ENCODE peak calls at places on chromosome 19, in four cellular contexts. B is pancreas, A is fibroblast of lung, E is PC-3. F is an unnamed sample.

GRCh38 chr19:43997631-43998290 is 5.0 kb upstream of the ZNF230 start:
- DNase-seq in E (no peak), B (no peak), A (no peak), F (peak; percentile 18)

GRCh38 chr19:3185482-3186376 is at the start of gene NCLN:
- DNase-seq in A (peak; percentile 95), B (peak; percentile 95), E (peak; percentile 89), F (peak; percentile 95)

GRCh38 chr19:19531951-19532805 is 3.5 kb downstream of the YJEFN3 start:
- DNase-seq in B (peak; percentile 84), A (peak; percentile 51), E (peak; percentile 81), F (peak; percentile 67)

GRCh38 chr19:8571006-8571411 is 6.2 kb downstream of the MYO1F start:
- DNase-seq in B (no peak), A (peak; percentile 20), E (peak; percentile 87), F (peak; percentile 59)

GRCh38 chr19:7191946-7192691 is 102.1 kb downstream of the INSR start:
- DNase-seq in E (no peak), B (no peak), A (no peak), F (no peak)

GRCh38 chr19:45820413-45821102 is 5.5 kb upstream of the RSPH6A start:
- DNase-seq in E (no peak), A (no peak), B (no peak), F (no peak)

GRCh38 chr19:49860716-49861100 is 6.7 kb downstream of the PNKP start:
- DNase-seq in B (no peak), A (no peak), E (no peak), F (no peak)

GRCh38 chr19:4197625-4198466 is 15.4 kb downstream of the ANKRD24 start:
- DNase-seq in A (no peak), E (no peak), B (no peak), F (peak; percentile 10)

GRCh38 chr19:20038358-20039202 is 725 bp downstream of the ZNF682 start:
- DNase-seq in E (no peak), B (no peak), A (no peak), F (no peak)

GRCh38 chr19:29404951-29405727 is 120.7 kb upstream of the VSTM2B start:
- DNase-seq in E (peak; percentile 1), B (no peak), A (no peak), F (no peak)

GRCh38 chr19:29976151-29976943 is 34.3 kb downstream of the URI1 start:
- DNase-seq in E (no peak), A (no peak), B (no peak), F (no peak)

GRCh38 chr19:9673912-9674668 is 810 bp downstream of the ZNF562 start:
- DNase-seq in E (peak; percentile 41), A (no peak), B (no peak), F (peak; percentile 4)

GRCh38 chr19:5144545-5145179 is 175.7 kb downstream of the KDM4B start:
- DNase-seq in B (no peak), E (no peak), A (no peak), F (no peak)

GRCh38 chr19:15265849-15266248 is 33.6 kb upstream of the EPHX3 start:
- DNase-seq in E (peak; percentile 76), A (peak; percentile 99), B (peak; percentile 99), F (peak; percentile 98)

GRCh38 chr19:8036438-8037099 is 16.0 kb upstream of the CCL25 start:
- DNase-seq in B (no peak), A (no peak), E (no peak), F (no peak)

GRCh38 chr19:36771275-36772231 is 1.1 kb downstream of the ZNF850 start:
- DNase-seq in B (peak; percentile 54), A (peak; percentile 89), E (peak; percentile 11), F (peak; percentile 94)

GRCh38 chr19:28472843-28473242 is 740.1 kb downstream of the UQCRFS1 start:
- DNase-seq in E (no peak), B (no peak), A (no peak), F (no peak)

GRCh38 chr19:50607388-50607787 is 32.3 kb downstream of the SYT3 start:
- DNase-seq in A (no peak), B (no peak), E (no peak), F (no peak)

GRCh38 chr19:54137913-54138776 is 583 bp downstream of the CNOT3 start:
- DNase-seq in A (no peak), B (no peak), E (no peak), F (no peak)

GRCh38 chr19:14536926-14537692 is 7.7 kb downstream of the TECR start:
- DNase-seq in E (peak; percentile 88), A (peak; percentile 55), B (peak; percentile 88), F (peak; percentile 89)

GRCh38 chr19:31113250-31113685 is 236.0 kb downstream of the TSHZ3 start:
- DNase-seq in B (no peak), A (no peak), E (peak; percentile 48), F (no peak)

DNA sequence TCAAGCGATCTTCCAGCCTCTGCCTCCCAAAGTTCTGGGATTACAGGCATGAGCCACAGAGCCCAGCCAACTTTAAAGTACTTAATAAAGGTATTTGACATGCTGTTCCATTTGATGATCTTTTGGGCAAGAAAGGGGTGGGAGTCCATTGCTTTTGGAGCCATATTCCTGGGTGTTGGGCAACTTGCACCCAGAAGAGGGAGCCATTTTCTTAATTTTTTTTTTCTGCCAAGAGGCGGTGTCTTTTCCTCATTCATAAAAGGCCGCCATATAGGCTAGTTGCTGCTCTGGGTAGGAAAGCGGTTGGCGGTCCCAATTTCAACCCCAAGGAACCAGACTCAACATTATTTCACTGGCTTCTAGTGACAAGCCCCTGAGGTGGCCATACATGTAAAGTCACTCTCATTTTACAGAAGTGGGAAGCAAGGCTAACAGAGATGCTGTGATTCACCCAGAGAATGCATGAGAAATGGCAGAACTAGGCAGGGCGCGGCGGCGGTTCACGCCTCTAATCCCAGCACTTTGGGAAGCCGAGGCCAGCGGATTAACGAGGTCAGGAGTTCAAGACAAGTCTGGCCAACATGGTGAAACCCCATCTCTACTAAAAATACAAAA is 139.6 kb downstream of the CACNA1A start:
- DNase-seq in B (no peak), E (peak; percentile 81), A (peak; percentile 31), F (peak; percentile 54)
- TF ChIP-seq CTCF in B (no peak), E (peak; percentile 93), A (peak; percentile 49), F (peak; percentile 60)

GRCh38 chr19:34480971-34481821 is at the start of gene WTIP:
- DNase-seq in A (peak; percentile 87), E (peak; percentile 32), B (peak; percentile 63), F (peak; percentile 89)
- H3K4me3 ChIP-seq in A (peak within 1 kb of the TSS; percentile 82), E (peak within 1 kb of the TSS; percentile 62), B (peak within 1 kb of the TSS; percentile 35), F (peak within 1 kb of the TSS; percentile 66)

DNA sequence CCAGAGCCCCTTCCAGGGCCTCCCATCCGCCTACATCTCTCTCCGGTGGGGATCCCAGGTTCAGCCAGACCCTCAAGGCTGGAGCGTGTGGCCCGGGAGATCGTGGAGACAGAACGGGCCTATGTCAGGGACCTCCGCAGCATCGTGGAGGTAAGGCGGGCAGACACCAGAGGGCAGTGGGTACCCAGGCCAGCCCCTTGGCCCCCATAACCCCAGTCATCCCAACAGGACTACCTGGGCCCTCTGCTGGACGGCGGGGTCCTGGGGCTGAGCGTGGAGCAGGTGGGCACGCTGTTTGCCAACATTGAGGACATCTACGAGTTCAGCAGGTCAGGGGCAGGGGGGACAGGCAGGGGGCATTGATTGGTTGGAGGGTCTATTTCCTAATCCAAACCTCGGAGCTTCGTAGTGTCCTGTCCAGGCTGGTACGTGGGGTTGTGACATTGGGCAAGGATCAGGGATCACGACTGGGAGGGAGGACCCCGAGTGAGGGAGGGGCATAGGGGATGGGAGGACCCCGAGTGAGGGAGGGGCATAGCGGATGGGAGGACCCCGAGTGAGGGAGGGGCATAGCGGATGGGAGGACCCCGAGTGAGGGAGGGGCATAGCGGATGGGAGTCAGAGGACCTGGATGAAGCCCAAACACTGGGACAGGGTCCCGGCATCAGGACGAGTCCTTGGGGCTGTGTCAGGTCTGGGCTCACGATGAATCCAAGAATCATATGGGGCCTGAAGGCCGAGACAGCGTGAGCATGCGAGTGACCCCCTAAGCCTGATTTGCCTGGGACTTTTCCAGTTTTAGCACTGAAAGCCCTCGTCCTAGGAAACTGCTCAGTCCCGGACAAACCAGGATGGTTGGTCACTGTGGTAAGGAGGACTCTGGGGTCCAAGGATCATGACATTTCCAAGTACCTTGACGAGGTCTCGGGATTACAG is 2.9 kb downstream of the PLEKHG2 start:
- DNase-seq in B (no peak), E (no peak), A (no peak), F (no peak)
- TF ChIP-seq CTCF in B (no peak), E (no peak), A (no peak), F (peak; percentile 6)

DNA sequence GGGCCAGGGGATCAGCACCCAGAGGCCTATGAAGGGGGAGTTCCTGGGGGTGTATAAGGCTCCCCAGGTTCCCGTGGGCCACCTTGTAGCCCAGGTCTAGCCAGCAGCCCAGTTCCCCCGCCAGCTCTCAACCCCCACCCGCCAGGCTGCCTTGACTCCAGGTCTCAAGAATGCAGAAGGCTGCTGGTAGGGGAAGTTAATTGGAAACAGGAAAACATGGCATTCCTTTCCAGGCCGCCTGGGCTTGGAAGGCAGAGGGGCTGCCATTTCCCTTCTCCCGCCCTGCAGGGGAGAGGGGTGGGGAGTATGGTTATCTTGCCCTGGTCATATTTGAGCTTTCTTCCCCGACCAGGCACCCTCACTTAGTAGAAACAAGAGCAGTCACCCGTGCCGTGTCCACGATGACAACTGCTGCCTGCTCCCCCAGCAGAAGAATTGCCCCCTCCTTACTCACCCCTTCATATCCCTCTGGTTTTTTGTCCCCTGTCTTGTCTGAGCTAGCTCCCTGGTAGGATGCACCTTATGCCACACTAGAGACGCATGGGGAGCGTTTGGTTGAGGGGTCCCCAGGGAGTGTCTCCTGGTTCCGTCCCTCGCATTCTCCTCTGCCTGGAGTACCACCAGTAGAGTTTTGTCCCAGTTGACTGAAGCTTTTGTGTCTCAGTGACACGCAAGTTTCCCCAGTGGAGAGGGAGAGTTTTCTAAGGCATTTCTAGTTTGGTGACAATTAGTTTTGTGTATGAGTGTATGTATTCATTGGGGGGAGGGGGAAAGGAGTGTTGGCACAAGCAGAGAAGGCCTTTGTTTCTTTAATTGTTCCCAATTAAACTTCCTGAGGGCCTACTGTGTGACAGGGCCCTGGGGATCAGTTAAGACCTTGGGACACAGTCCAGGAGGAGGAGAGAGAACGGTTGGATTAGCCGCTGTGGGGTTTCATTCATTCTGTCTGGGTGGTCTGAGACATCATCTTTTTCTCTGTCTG is 4.5 kb downstream of the BICRA start:
- DNase-seq in B (no peak), E (no peak), A (peak; percentile 32), F (peak; percentile 64)
- H3K4me3 ChIP-seq in B (no peak overlapping the region), E (no peak overlapping the region), A (no peak overlapping the region), F (no peak overlapping the region)

DNA sequence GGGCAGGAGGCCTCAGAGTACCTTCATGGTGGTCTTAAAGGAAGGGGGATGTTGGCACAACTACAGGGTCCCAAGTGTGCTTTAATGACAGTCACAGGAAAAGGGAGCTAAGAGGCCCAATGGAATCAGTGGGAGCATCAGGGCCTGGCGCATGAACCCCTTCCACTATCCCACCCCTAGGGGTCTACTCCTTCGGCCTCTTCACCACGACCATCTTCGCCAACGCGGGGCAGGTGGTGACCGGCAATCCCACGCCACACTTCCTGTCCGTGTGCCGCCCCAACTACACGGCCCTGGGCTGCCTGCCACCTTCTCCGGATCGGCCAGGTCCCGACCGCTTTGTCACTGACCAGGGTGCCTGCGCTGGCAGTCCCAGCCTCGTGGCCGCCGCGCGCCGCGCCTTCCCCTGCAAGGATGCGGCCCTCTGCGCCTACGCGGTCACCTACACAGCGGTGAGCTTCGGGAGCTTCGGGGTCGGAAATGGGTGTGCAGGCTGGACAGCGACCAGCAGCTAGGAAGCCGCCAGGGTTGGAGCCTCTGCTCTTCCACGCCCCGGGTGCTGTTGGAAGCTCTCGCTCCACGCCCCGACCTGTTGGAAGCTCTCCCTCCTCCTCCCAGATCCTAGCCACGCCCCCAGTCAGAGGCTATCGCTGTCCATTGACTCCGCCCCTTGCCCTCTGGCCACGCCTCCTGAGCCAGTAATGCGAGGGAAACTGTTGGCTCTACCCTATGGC is 6.0 kb downstream of the PLPPR2 start:
- DNase-seq in B (peak; percentile 72), A (no peak), E (no peak), F (no peak)
- TF ChIP-seq CTCF in B (no peak), A (no peak), E (no peak), F (no peak)

GRCh38 chr19:6181119-6181518 is 45.7 kb downstream of the ACSBG2 start:
- DNase-seq in E (no peak), A (no peak), B (no peak), F (no peak)
- H3K4me3 ChIP-seq in E (no peak overlapping the region), A (no peak overlapping the region), B (no peak overlapping the region), F (no peak overlapping the region)